ENCODE peak calls at places on chromosome 18, in five cellular contexts. O is GM23338; L is effector memory CD4-positive, alpha-beta T cell; V is ovary; E is tibial artery. P is an unnamed sample.

GRCh38 chr18:77140439-77141109 is 8.0 kb upstream of the MBP start:
- DNase-seq in V (no peak), O (no peak), E (no peak), L (no peak), P (no peak)

GRCh38 chr18:26383454-26384270 is 157.4 kb downstream of the TAF4B start:
- DNase-seq in E (no peak), V (no peak), L (no peak), O (peak; percentile 69), P (no peak)

GRCh38 chr18:48952287-48953095 is 1.7 kb upstream of the SMAD7 start:
- DNase-seq in V (peak; percentile 86), O (peak; percentile 84), E (peak; percentile 92), L (no peak), P (no peak)

GRCh38 chr18:67515987-67516431 is 511 bp downstream of the DSEL start:
- DNase-seq in O (peak; percentile 95), V (peak; percentile 91), L (peak; percentile 21), E (peak; percentile 93), P (peak; percentile 41)

GRCh38 chr18:76943542-76944339 is 121.4 kb downstream of the ZNF236 start:
- DNase-seq in V (no peak), L (no peak), E (no peak), O (no peak), P (peak; percentile 14)

GRCh38 chr18:70289351-70290330 is 796 bp downstream of the SOCS6 start:
- DNase-seq in E (no peak), L (no peak), V (peak; percentile 57), O (peak; percentile 67), P (no peak)

GRCh38 chr18:60812921-60813320 is 440.3 kb upstream of the MC4R start:
- DNase-seq in L (no peak), E (no peak), V (no peak), O (no peak), P (no peak)

GRCh38 chr18:4353853-4354418 is 101.2 kb downstream of the DLGAP1 start:
- DNase-seq in O (no peak), V (no peak), E (no peak), L (no peak), P (no peak)

GRCh38 chr18:42413870-42414269 is 458.8 kb downstream of the PIK3C3 start:
- DNase-seq in V (no peak), L (no peak), O (no peak), E (no peak), P (no peak)

GRCh38 chr18:49228182-49228581 is 232.3 kb downstream of the DYM start:
- DNase-seq in O (no peak), V (no peak), L (no peak), E (no peak), P (no peak)

GRCh38 chr18:66439207-66439606 is 164.7 kb downstream of the CDH19 start:
- DNase-seq in E (no peak), L (no peak), O (no peak), V (no peak), P (no peak)

GRCh38 chr18:75280427-75281280 is 70.1 kb downstream of the TSHZ1 start:
- DNase-seq in V (no peak), E (no peak), L (no peak), O (no peak), P (no peak)

GRCh38 chr18:77013777-77014525 is 118.6 kb downstream of the MBP start:
- DNase-seq in L (no peak), E (peak; percentile 84), V (no peak), O (no peak), P (no peak)

GRCh38 chr18:26656944-26657536 is 108.7 kb upstream of the KCTD1 start:
- DNase-seq in L (no peak), E (peak; percentile 80), V (peak; percentile 83), O (peak; percentile 79), P (no peak)

GRCh38 chr18:8623549-8624106 is 14.4 kb downstream of the RAB12 start:
- DNase-seq in O (no peak), V (no peak), E (no peak), L (no peak), P (no peak)

GRCh38 chr18:8797206-8797605 is 91.8 kb downstream of the MTCL1 start:
- DNase-seq in V (no peak), E (no peak), L (no peak), O (no peak), P (no peak)

GRCh38 chr18:75070625-75071483 is 138.1 kb downstream of the PTGR3 start:
- DNase-seq in L (peak; percentile 48), V (no peak), E (no peak), O (no peak), P (peak; percentile 88)

GRCh38 chr18:74498712-74499629 is 2.8 kb downstream of the CNDP2 start:
- DNase-seq in O (no peak), V (no peak), L (peak; percentile 61), E (peak; percentile 67), P (no peak)

GRCh38 chr18:31566576-31567306 is 24.9 kb upstream of the TTR start:
- DNase-seq in O (no peak), L (no peak), E (no peak), V (no peak), P (no peak)

GRCh38 chr18:75831960-75832359 is 404.5 kb upstream of the SMIM21 start:
- DNase-seq in L (no peak), V (no peak), E (no peak), O (no peak), P (no peak)

GRCh38 chr18:76412818-76413565 is 82.0 kb downstream of the ZNF516 start:
- DNase-seq in O (no peak), E (no peak), L (no peak), V (no peak), P (no peak)

GRCh38 chr18:60910534-60910933 is 422.7 kb upstream of the CDH20 start:
- DNase-seq in O (no peak), E (no peak), V (no peak), L (no peak), P (no peak)

GRCh38 chr18:6752200-6752873 is 22.8 kb downstream of the ARHGAP28 start:
- DNase-seq in E (no peak), O (peak; percentile 95), L (no peak), V (no peak), P (no peak)

GRCh38 chr18:46555724-46556123 is 101.3 kb downstream of the LOXHD1 start:
- DNase-seq in L (no peak), O (peak; percentile 84), E (no peak), V (no peak), P (no peak)

GRCh38 chr18:57697434-57697833 is 75.8 kb upstream of the NARS1 start:
- DNase-seq in O (no peak), V (peak; percentile 26), L (no peak), E (no peak), P (no peak)

GRCh38 chr18:57542126-57542525 is 44.4 kb downstream of the FECH start:
- DNase-seq in L (no peak), V (no peak), O (no peak), E (no peak), P (peak; percentile 29)

GRCh38 chr18:10042492-10042891 is 128.7 kb downstream of the VAPA start:
- DNase-seq in L (no peak), E (no peak), O (no peak), V (no peak), P (no peak)
- H3K27ac ChIP-seq in L (no peak overlapping the region), E (peak overlapping the region; percentile 58), O (no peak overlapping the region), V (no peak overlapping the region), P (no peak overlapping the region)

GRCh38 chr18:58965930-58966662 is 101.4 kb downstream of the ZNF532 start:
- DNase-seq in O (no peak), L (no peak), V (no peak), E (no peak), P (no peak)
- H3K27ac ChIP-seq in O (peak overlapping the region; percentile 88), L (no peak overlapping the region), V (no peak overlapping the region), E (peak overlapping the region; percentile 70), P (no peak overlapping the region)

DNA sequence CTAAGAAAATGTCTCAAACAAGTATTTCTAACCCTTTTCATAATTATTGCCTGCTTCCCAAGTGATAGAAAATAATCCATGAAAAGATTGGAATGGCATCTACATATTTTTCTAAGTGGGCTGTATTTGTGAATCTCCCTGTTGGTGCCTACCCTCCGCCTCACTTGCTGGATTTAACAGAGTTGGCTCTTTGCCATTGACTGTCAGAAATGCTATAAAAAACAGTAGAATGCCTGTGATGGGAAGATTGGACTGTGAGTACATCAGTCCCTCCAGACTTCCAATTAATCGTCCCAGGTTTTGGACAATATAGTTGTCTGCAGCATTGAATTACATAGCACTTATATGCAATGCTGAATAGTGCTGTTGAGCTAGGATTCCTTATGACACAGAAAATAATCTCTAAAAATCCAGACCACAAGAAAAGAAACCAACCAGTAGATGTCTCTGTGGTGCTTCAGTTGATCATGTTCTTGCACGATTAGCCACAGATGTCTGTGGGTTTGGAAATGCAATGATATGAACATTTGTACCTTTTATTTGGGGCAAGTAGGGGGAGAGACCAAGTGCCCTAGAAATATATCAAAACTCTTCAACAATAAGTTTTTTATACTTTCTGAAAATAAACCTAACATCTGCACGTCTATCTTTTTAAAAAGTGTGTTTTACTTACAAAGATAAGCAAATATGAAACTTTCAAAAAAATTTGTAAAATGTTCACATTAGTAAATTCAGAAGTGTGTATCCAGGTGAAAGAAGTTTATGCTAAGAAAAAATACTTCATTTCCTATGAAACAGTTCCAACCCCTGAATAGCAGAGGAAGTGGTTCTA is 88.5 kb downstream of the DYNAP start:
- DNase-seq in V (no peak), E (no peak), L (no peak), O (peak; percentile 69), P (peak; percentile 18)
- H3K27ac ChIP-seq in V (no peak overlapping the region), E (no peak overlapping the region), L (no peak overlapping the region), O (no peak overlapping the region), P (no peak overlapping the region)

GRCh38 chr18:55579888-55580287 is 8.1 kb downstream of the TCF4 start:
- DNase-seq in O (no peak), L (no peak), E (no peak), V (no peak), P (no peak)
- H3K27ac ChIP-seq in O (no peak overlapping the region), L (no peak overlapping the region), E (no peak overlapping the region), V (no peak overlapping the region), P (no peak overlapping the region)

GRCh38 chr18:2881490-2882195 is 34.8 kb downstream of the EMILIN2 start:
- DNase-seq in L (no peak), E (peak; percentile 86), O (no peak), V (peak; percentile 85), P (no peak)
- H3K27ac ChIP-seq in L (peak overlapping the region; percentile 42), E (peak overlapping the region; percentile 61), O (no peak overlapping the region), V (peak overlapping the region; percentile 51), P (no peak overlapping the region)

DNA sequence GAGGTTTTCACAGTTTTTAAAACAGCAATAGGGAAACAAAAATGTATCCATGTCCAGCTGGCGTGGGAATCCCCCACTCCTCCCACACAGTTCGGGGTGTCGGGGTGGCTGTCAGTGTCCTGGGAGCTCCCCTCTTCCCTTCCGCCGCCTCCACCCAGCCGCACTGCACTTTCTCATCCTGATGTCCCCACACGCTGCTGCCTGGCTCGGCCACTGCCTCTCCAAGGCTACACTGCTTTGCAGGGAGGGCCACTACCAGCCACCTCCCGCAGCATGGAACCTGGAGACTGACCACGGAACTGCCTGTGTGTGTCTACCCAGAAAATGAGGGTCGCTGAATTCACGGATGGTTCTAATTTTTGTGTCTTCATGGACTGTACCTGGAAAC is 138.7 kb upstream of the CTDP1 start:
- DNase-seq in E (no peak), O (no peak), V (peak; percentile 12), L (no peak), P (no peak)
- H3K27ac ChIP-seq in E (no peak overlapping the region), O (no peak overlapping the region), V (no peak overlapping the region), L (no peak overlapping the region), P (no peak overlapping the region)

GRCh38 chr18:12310762-12311161 is 2.7 kb downstream of the TUBB6 start:
- DNase-seq in L (no peak), E (no peak), O (no peak), V (no peak), P (no peak)
- H3K27ac ChIP-seq in L (no peak overlapping the region), E (peak overlapping the region; percentile 98), O (no peak overlapping the region), V (no peak overlapping the region), P (peak overlapping the region; percentile 97)